ENCODE peak calls at places on chromosomes 1 and 21, in four cellular contexts. K, Z, F and N are unnamed samples.

GRCh38 chr1:159775716-159776115 is 5.0 kb upstream of the DUSP23 start:
- DNase-seq in Z (no peak), K (no peak), F (no peak), N (no peak)

GRCh38 chr1:147840909-147841308 is 61.7 kb upstream of the GJA8 start:
- DNase-seq in F (no peak), K (no peak), Z (peak), N (no peak)

GRCh38 chr1:121546830-121547680 is 362.3 kb downstream of the SRGAP2C start:
- DNase-seq in Z (no peak), K (no peak), F (no peak), N (no peak)

GRCh38 chr1:12570291-12570690 is 47.7 kb downstream of the DHRS3 start:
- DNase-seq in Z (no peak), K (no peak), F (no peak), N (no peak)

GRCh38 chr1:193658711-193659110 is 472.3 kb upstream of the B3GALT2 start:
- DNase-seq in K (no peak), F (no peak), Z (no peak), N (no peak)

GRCh38 chr1:92877081-92877711 is 45.4 kb downstream of the RPL5 start:
- DNase-seq in K (peak), F (no peak), Z (no peak), N (no peak)

GRCh38 chr1:114536043-114536442 is 25.0 kb upstream of the TRIM33 start:
- DNase-seq in Z (no peak), K (no peak), F (no peak), N (no peak)

GRCh38 chr1:31390071-31390470 is 17.2 kb upstream of the FABP3 start:
- DNase-seq in Z (no peak), K (no peak), F (no peak), N (no peak)

GRCh38 chr1:184494929-184495328 is 108.1 kb downstream of the C1orf21 start:
- DNase-seq in Z (no peak), F (no peak), K (no peak), N (no peak)

GRCh38 chr1:223504741-223505140 is 111.5 kb downstream of the CCDC185 start:
- DNase-seq in K (no peak), F (no peak), Z (no peak), N (no peak)

GRCh38 chr1:166947398-166948043 is 27.8 kb downstream of the ILDR2 start:
- DNase-seq in F (no peak), Z (peak), K (peak), N (peak)

GRCh38 chr1:205251576-205251975 is 23.8 kb downstream of the TMCC2 start:
- DNase-seq in F (no peak), Z (no peak), K (no peak), N (no peak)

GRCh38 chr1:92736395-92736794 is 48.5 kb downstream of the EVI5 start:
- DNase-seq in K (no peak), Z (no peak), F (no peak), N (no peak)

GRCh38 chr1:22709891-22710687 is 550 bp upstream of the EPHB2 start:
- DNase-seq in K (peak), F (no peak), Z (no peak), N (peak)

GRCh38 chr1:182397653-182398388 is 2.6 kb downstream of the TEDDM1 start:
- DNase-seq in F (no peak), K (no peak), Z (no peak), N (no peak)

GRCh38 chr1:243489164-243489527 is 233.3 kb downstream of the SDCCAG8 start:
- DNase-seq in K (no peak), Z (no peak), F (no peak), N (no peak)

GRCh38 chr1:106952766-106953165 is 103.7 kb upstream of the PRMT6 start:
- DNase-seq in F (no peak), K (no peak), Z (no peak), N (no peak)

GRCh38 chr1:222750651-222751050 is 13.6 kb downstream of the FAM177B start:
- DNase-seq in Z (no peak), F (no peak), K (no peak), N (no peak)

GRCh38 chr1:184643661-184644060 is 111.0 kb downstream of the EDEM3 start:
- DNase-seq in F (no peak), Z (no peak), K (no peak), N (no peak)

GRCh38 chr1:158067651-158068050 is 74.2 kb downstream of the KIRREL1 start:
- DNase-seq in F (no peak), K (no peak), Z (no peak), N (no peak)

GRCh38 chr1:159188375-159188788 is 16.3 kb upstream of the ACKR1 start:
- DNase-seq in Z (no peak), K (no peak), F (no peak), N (peak)

GRCh38 chr1:100866041-100866900 is 28.4 kb downstream of the EXTL2 start:
- DNase-seq in K (peak), F (peak), Z (peak), N (no peak)

GRCh38 chr1:24694380-24694843 is 50.8 kb upstream of the CLIC4 start:
- DNase-seq in F (no peak), Z (no peak), K (peak), N (no peak)

GRCh38 chr21:45994086-45994661 is 12.6 kb downstream of the COL6A1 start:
- DNase-seq in K (no peak), F (no peak), Z (no peak), N (no peak)

GRCh38 chr1:99457381-99458165 is 188.3 kb upstream of the PALMD start:
- DNase-seq in F (no peak), K (peak), Z (no peak), N (no peak)

GRCh38 chr1:107196973-107197562 is 56.2 kb downstream of the NTNG1 start:
- DNase-seq in F (peak), K (no peak), Z (peak), N (peak)

GRCh38 chr1:61642475-61643232 is 82.3 kb downstream of the TM2D1 start:
- DNase-seq in F (no peak), K (no peak), Z (no peak), N (peak)

GRCh38 chr1:240230821-240231220 is 139.1 kb downstream of the FMN2 start:
- DNase-seq in K (no peak), F (no peak), Z (no peak), N (no peak)

GRCh38 chr1:99590578-99591209 is 55.2 kb upstream of the PALMD start:
- DNase-seq in F (no peak), K (peak), Z (no peak), N (no peak)

GRCh38 chr1:225514671-225515081 is 86.8 kb upstream of the LBR start:
- DNase-seq in F (no peak), Z (no peak), K (no peak), N (peak)

GRCh38 chr21:24050233-24050632 is 1557.0 kb downstream of the MRPL39 start:
- DNase-seq in K (no peak), Z (no peak), F (no peak), N (no peak)

GRCh38 chr21:37072239-37072987 is 458 bp downstream of the PIGP start:
- DNase-seq in F (no peak), Z (no peak), K (no peak), N (peak)

GRCh38 chr1:109216662-109217061 is 2.9 kb downstream of the SARS1 start:
- DNase-seq in F (no peak), K (no peak), Z (no peak), N (no peak)

GRCh38 chr1:206843626-206844025 is 21.8 kb upstream of the IL20 start:
- DNase-seq in Z (no peak), F (no peak), K (no peak), N (no peak)

GRCh38 chr1:244074559-244075171 is 23.6 kb downstream of the ZBTB18 start:
- DNase-seq in F (no peak), Z (no peak), K (no peak), N (no peak)

GRCh38 chr1:8844421-8845063 is 27.1 kb upstream of the RERE start:
- DNase-seq in F (no peak), K (peak), Z (no peak), N (no peak)
- TF ChIP-seq FOXJ3 in F (no peak), K (peak), Z (no peak), N (no peak)

GRCh38 chr1:226551299-226551698 is 2.7 kb downstream of the STUM start:
- DNase-seq in F (no peak), Z (no peak), K (no peak), N (no peak)

GRCh38 chr1:226552061-226552460 is 3.5 kb downstream of the STUM start:
- DNase-seq in Z (no peak), F (no peak), K (no peak), N (no peak)

GRCh38 chr1:226550671-226551041 is 2.1 kb downstream of the STUM start:
- DNase-seq in Z (no peak), F (no peak), K (no peak), N (no peak)

GRCh38 chr1:226549937-226550670 is 1.5 kb downstream of the STUM start:
- DNase-seq in Z (peak), F (no peak), K (peak), N (peak)

GRCh38 chr1:226553594-226554279 is 5.2 kb downstream of the STUM start:
- DNase-seq in F (no peak), Z (no peak), K (no peak), N (no peak)
- TF ChIP-seq FOXJ3 in F (no peak), Z (no peak), K (no peak), N (no peak)

GRCh38 chr1:65514083-65514482 is 93.6 kb downstream of the LEPR start:
- DNase-seq in F (peak), Z (no peak), K (no peak), N (no peak)
- TF ChIP-seq FOXJ3 in F (no peak), Z (no peak), K (no peak), N (no peak)

GRCh38 chr1:228059536-228060457 is 22.7 kb upstream of the ARF1 start:
- DNase-seq in F (no peak), Z (peak), K (peak), N (peak)
- TF ChIP-seq FOXJ3 in F (no peak), Z (no peak), K (no peak), N (no peak)

GRCh38 chr21:42403611-42404231 is at the start of gene UBASH3A:
- DNase-seq in K (no peak), F (no peak), Z (peak), N (no peak)
- TF ChIP-seq FOXJ3 in K (no peak), F (no peak), Z (no peak), N (no peak)

GRCh38 chr1:47664356-47664755 is 226.5 kb downstream of the FOXD2 start:
- DNase-seq in K (no peak), Z (no peak), F (no peak), N (no peak)

GRCh38 chr1:47661065-47661464 is 223.2 kb downstream of the FOXD2 start:
- DNase-seq in F (no peak), K (no peak), Z (no peak), N (no peak)

GRCh38 chr1:47663286-47663685 is 225.4 kb downstream of the FOXD2 start:
- DNase-seq in Z (no peak), F (no peak), K (no peak), N (no peak)

GRCh38 chr1:47660622-47661021 is 222.8 kb downstream of the FOXD2 start:
- DNase-seq in Z (no peak), F (no peak), K (no peak), N (no peak)

DNA sequence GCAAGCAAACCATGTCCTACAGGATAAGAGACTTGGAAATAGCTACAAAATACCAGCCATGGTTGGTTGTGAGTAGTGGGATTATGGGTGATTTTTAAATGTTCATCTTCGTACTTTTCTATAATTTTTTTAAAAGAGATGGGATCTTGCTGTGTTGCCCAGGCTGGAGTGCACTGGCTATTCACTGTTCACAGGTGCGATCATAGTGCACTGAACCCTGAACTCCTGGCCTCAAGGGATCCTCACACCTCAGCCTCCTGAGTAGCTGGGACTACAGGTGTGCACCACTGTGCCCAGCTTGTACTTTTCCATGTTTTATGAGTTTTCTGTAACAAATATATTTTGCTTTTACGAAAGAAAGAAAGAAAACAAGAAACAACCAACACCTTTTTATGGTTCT is 224.2 kb downstream of the FOXD2 start:
- DNase-seq in K (no peak), F (no peak), Z (no peak), N (no peak)
- TF ChIP-seq FOXJ3 in K (no peak), F (no peak), Z (no peak), N (no peak)

GRCh38 chr1:32733573-32734321 is 31.2 kb upstream of the SYNC start:
- DNase-seq in K (no peak), F (peak), Z (peak), N (peak)
- TF ChIP-seq FOXJ3 in K (no peak), F (no peak), Z (no peak), N (no peak)

GRCh38 chr1:6508876-6509602 is 17.6 kb upstream of the PLEKHG5 start:
- DNase-seq in K (peak), Z (no peak), F (no peak), N (no peak)
- TF ChIP-seq FOXJ3 in K (no peak), Z (no peak), F (no peak), N (no peak)

GRCh38 chr1:46408356-46409062 is 14.4 kb downstream of the FAAH start:
- DNase-seq in Z (no peak), K (no peak), F (no peak), N (no peak)
- TF ChIP-seq FOXJ3 in Z (no peak), K (no peak), F (no peak), N (no peak)

DNA sequence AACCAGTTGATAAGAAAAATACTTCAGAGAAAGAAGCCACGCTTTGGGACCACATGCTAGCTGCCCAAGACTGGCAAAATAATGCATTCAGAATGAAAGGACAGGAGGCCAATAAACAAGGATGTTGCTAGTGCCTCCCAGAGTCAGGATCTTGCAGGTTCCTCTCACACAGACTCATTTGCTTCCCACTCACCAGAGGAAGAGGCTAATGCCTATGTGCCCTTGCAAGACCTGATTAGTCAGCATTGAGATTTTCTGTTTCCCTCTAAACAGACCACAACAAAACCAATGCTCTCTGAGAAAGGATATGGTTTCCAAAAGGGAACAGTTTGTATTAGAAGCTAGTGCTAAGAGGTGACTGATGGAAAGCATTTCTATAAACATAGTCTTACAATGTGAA is 85.7 kb downstream of the NRDC start:
- DNase-seq in F (no peak), K (no peak), Z (no peak), N (no peak)
- TF ChIP-seq FOXJ3 in F (no peak), K (no peak), Z (no peak), N (no peak)